ENCODE peak calls at places on chromosome 21, in nine cellular contexts. C is NB4; O is SK-N-DZ; B is NCI-H187; J is GM04503; W is caudate nucleus; U is right lobe of liver; E is A172; T is stimulated activated CD4-positive, alpha-beta T cell treated with anti-CD3 and anti-CD28 coated beads, Interleukin-15, amount 100 ng/mL, for 1 hour. M is an unnamed sample.
A peak's percentile ranks its signal among the peaks of the same experiment; 100 is the strongest.

GRCh38 chr21:14957836-14958235 is 107.0 kb downstream of the NRIP1 start:
- DNase-seq in C (no peak), O (no peak), B (no peak), J (no peak), W (no peak), U (no peak), E (no peak), T (no peak), M (no peak)

GRCh38 chr21:16264314-16264713 is 534.5 kb downstream of the USP25 start:
- DNase-seq in C (no peak), O (no peak), B (no peak), J (no peak), W (no peak), U (no peak), E (no peak), T (no peak), M (peak; percentile 69)

GRCh38 chr21:43632373-43632905 is 26.8 kb downstream of the HSF2BP start:
- DNase-seq in C (no peak), O (no peak), B (no peak), J (no peak), W (no peak), U (no peak), E (peak; percentile 71), T (no peak), M (no peak)

GRCh38 chr21:25732091-25732760 is 2.5 kb downstream of the ATP5PF start:
- DNase-seq in C (no peak), O (no peak), B (no peak), J (no peak), W (no peak), U (no peak), E (no peak), T (no peak), M (no peak)

GRCh38 chr21:42148097-42148496 is 70.8 kb upstream of the ABCG1 start:
- DNase-seq in C (no peak), O (no peak), B (no peak), J (no peak), W (no peak), U (no peak), E (no peak), T (no peak), M (peak; percentile 47)

GRCh38 chr21:15761508-15762100 is 31.8 kb downstream of the USP25 start:
- DNase-seq in C (no peak), O (no peak), B (no peak), J (no peak), W (no peak), U (peak; percentile 37), E (no peak), T (no peak), M (no peak)

GRCh38 chr21:37028579-37028978 is 22.1 kb downstream of the RIPPLY3 start:
- DNase-seq in C (no peak), O (no peak), B (no peak), J (no peak), W (no peak), U (no peak), E (peak; percentile 14), T (no peak), M (no peak)

GRCh38 chr21:41918561-41919358 is 35.1 kb downstream of the C2CD2 start:
- DNase-seq in C (no peak), O (no peak), B (no peak), J (no peak), W (no peak), U (no peak), E (no peak), T (no peak), M (no peak)

GRCh38 chr21:15197696-15198095 is 132.9 kb upstream of the NRIP1 start:
- DNase-seq in C (no peak), O (no peak), B (no peak), J (no peak), W (no peak), U (no peak), E (no peak), T (no peak), M (no peak)

GRCh38 chr21:37915941-37916794 is at the start of gene KCNJ6:
- DNase-seq in C (peak; percentile 6), O (peak; percentile 52), B (no peak), J (no peak), W (peak; percentile 7), U (peak; percentile 62), E (peak; percentile 6), T (no peak), M (no peak)

GRCh38 chr21:33566514-33566913 is 22.0 kb downstream of the DONSON start:
- DNase-seq in C (no peak), O (no peak), B (no peak), J (no peak), W (no peak), U (no peak), E (no peak), T (no peak), M (no peak)

GRCh38 chr21:38352536-38353219 is 95.9 kb downstream of the KCNJ15 start:
- DNase-seq in C (peak; percentile 43), O (peak; percentile 26), B (no peak), J (peak; percentile 32), W (no peak), U (peak; percentile 53), E (peak; percentile 74), T (no peak), M (peak; percentile 62)

GRCh38 chr21:43277481-43278351 is 108.9 kb downstream of the CRYAA start:
- DNase-seq in C (no peak), O (peak; percentile 85), B (no peak), J (no peak), W (no peak), U (no peak), E (no peak), T (no peak), M (no peak)

GRCh38 chr21:29114765-29115164 is 15.7 kb upstream of the MAP3K7CL start:
- DNase-seq in C (no peak), O (no peak), B (no peak), J (peak; percentile 28), W (no peak), U (no peak), E (peak; percentile 93), T (no peak), M (no peak)

GRCh38 chr21:16594191-16594590 is 864.4 kb downstream of the USP25 start:
- DNase-seq in C (no peak), O (no peak), B (no peak), J (no peak), W (no peak), U (no peak), E (no peak), T (no peak), M (no peak)

GRCh38 chr21:39079617-39080016 is 103.6 kb downstream of the PSMG1 start:
- DNase-seq in C (peak; percentile 96), O (no peak), B (no peak), J (no peak), W (peak; percentile 24), U (peak; percentile 78), E (no peak), T (no peak), M (no peak)

GRCh38 chr21:21436012-21436545 is 437.9 kb downstream of the NCAM2 start:
- DNase-seq in C (no peak), O (no peak), B (no peak), J (no peak), W (no peak), U (no peak), E (no peak), T (no peak), M (peak; percentile 18)

M was measured in OCI-M1.